ENCODE peak calls at places on chromosomes 12 and 14, in nine cellular contexts. One of them, this sample, is unnamed.

GRCh38 chr14:63406341-63406740 is 87.6 kb upstream of the GPHB5 start:
- DNase-seq in GM12865: no peak
- DNase-seq in epithelial cell of esophagus: no peak
- DNase-seq in psoas muscle: no peak
- DNase-seq in A549: no peak
- DNase-seq in body of pancreas: no peak
- DNase-seq in AG04450: no peak
- DNase-seq in tibial artery: no peak
- DNase-seq in kidney epithelial cell: no peak
- DNase-seq in this sample: no peak

GRCh38 chr12:6037459-6037858 is 87.0 kb downstream of the VWF start:
- DNase-seq in epithelial cell of esophagus: no peak
- DNase-seq in A549: no peak
- DNase-seq in kidney epithelial cell: no peak
- DNase-seq in psoas muscle: no peak
- DNase-seq in body of pancreas: no peak
- DNase-seq in GM12865: no peak
- DNase-seq in AG04450: no peak
- DNase-seq in tibial artery: no peak
- DNase-seq in this sample: no peak

GRCh38 chr12:132121283-132121682 is 22.8 kb downstream of the DDX51 start:
- DNase-seq in kidney epithelial cell: no peak
- DNase-seq in A549: no peak
- DNase-seq in tibial artery: no peak
- DNase-seq in epithelial cell of esophagus: no peak
- DNase-seq in AG04450: no peak
- DNase-seq in body of pancreas: no peak
- DNase-seq in psoas muscle: no peak
- DNase-seq in GM12865: no peak
- DNase-seq in this sample: no peak

GRCh38 chr12:129532707-129533499 is 370.9 kb downstream of the TMEM132D start:
- DNase-seq in body of pancreas: no peak
- DNase-seq in GM12865: no peak
- DNase-seq in kidney epithelial cell: no peak
- DNase-seq in psoas muscle: no peak
- DNase-seq in A549: no peak
- DNase-seq in tibial artery: no peak
- DNase-seq in AG04450: no peak
- DNase-seq in epithelial cell of esophagus: no peak
- DNase-seq in this sample: no peak

GRCh38 chr14:20144820-20145219 is 6.2 kb downstream of the OR4N5 start:
- DNase-seq in GM12865: no peak
- DNase-seq in tibial artery: no peak
- DNase-seq in kidney epithelial cell: no peak
- DNase-seq in AG04450: no peak
- DNase-seq in psoas muscle: no peak
- DNase-seq in body of pancreas: no peak
- DNase-seq in A549: no peak
- DNase-seq in epithelial cell of esophagus: no peak
- DNase-seq in this sample: no peak

GRCh38 chr12:106645074-106645421 is 62.2 kb downstream of the RFX4 start:
- DNase-seq in kidney epithelial cell: no peak
- DNase-seq in A549: no peak
- DNase-seq in tibial artery: no peak
- DNase-seq in psoas muscle: peak; percentile 21
- DNase-seq in body of pancreas: peak; percentile 78
- DNase-seq in epithelial cell of esophagus: peak; percentile 35
- DNase-seq in AG04450: no peak
- DNase-seq in GM12865: no peak
- DNase-seq in this sample: peak; percentile 64

GRCh38 chr12:119601877-119602536 is 8.4 kb downstream of the TMEM233 start:
- DNase-seq in A549: no peak
- DNase-seq in tibial artery: no peak
- DNase-seq in AG04450: no peak
- DNase-seq in psoas muscle: no peak
- DNase-seq in body of pancreas: no peak
- DNase-seq in kidney epithelial cell: no peak
- DNase-seq in GM12865: no peak
- DNase-seq in epithelial cell of esophagus: no peak
- DNase-seq in this sample: no peak

GRCh38 chr12:179131-179884 is 34.6 kb downstream of the SLC6A12 start:
- DNase-seq in GM12865: no peak
- DNase-seq in A549: no peak
- DNase-seq in psoas muscle: no peak
- DNase-seq in kidney epithelial cell: no peak
- DNase-seq in epithelial cell of esophagus: no peak
- DNase-seq in tibial artery: no peak
- DNase-seq in AG04450: no peak
- DNase-seq in body of pancreas: no peak
- DNase-seq in this sample: no peak

DNA sequence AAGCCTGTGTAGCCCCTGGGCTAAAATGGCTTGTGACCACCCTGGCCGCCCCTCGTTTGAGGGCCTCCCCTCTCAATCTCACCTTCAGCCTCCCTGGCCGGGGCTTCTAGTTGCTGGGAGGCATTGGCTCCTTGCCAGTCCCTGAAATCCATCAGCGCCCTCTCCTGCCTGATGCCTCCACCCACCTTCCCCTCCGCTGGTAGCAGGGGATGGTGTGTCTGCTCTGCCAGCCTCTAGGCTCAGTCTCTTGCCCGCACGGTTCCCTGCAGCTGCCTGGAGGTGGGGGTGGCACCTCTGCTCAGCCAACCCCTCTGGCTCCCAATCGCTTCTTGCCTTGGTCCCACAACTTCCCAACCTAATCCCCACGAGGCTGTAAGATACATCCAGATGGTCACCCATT is 167.9 kb downstream of the PHETA1 start:
- DNase-seq in tibial artery: no peak
- DNase-seq in GM12865: no peak
- DNase-seq in body of pancreas: no peak
- DNase-seq in kidney epithelial cell: no peak
- DNase-seq in AG04450: no peak
- DNase-seq in psoas muscle: no peak
- DNase-seq in epithelial cell of esophagus: no peak
- DNase-seq in A549: no peak
- DNase-seq in this sample: no peak
- TF ChIP-seq CTCF in tibial artery: no peak
- TF ChIP-seq CTCF in GM12865: no peak
- TF ChIP-seq CTCF in body of pancreas: no peak
- TF ChIP-seq CTCF in kidney epithelial cell: no peak
- TF ChIP-seq CTCF in AG04450: no peak
- TF ChIP-seq CTCF in psoas muscle: no peak
- TF ChIP-seq CTCF in epithelial cell of esophagus: no peak
- TF ChIP-seq CTCF in A549: no peak
- TF ChIP-seq CTCF in this sample: no peak

DNA sequence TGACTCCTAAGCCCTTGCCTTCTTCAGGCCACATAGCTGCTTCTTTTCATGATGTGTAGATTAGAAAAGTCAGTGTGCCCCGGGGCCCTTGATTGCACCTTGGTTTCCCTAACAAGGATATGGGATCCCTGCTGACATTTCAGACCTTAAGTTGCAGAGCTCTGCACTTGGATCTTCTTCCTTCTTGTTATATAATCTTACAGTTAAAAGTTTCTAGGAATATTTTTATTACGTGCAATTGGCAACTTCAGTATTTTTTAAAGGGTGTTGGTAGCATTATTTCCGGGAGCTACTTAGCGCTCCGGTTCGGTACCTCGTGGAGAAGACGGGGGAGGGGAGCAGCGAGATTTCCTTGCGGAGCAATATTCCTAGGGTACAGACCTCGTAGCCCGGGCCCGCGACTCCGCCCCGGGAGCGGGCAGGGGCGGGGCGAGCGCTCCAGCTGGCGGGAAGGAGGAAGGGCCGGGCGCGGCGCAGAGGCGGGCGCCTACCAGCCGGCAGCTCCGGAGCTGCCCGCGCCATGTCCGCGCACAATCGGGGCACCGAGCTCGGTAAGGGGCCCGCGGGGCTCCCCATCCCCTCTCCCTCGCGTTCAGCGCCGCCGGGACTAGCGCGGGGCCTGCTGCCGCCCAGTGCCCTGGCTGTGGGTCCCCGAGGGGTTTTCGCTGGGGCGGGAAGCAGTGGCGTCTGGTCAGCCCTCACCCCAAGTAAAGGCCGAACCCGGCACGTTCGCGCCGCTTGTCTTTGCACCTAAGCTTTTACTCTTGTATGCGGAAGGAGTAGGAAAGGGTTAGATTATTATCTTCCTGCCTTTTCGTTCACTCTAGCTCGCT is at the start of gene DERA:
- DNase-seq in body of pancreas: peak; percentile 89
- DNase-seq in psoas muscle: peak; percentile 82
- DNase-seq in kidney epithelial cell: peak; percentile 28
- DNase-seq in AG04450: no peak
- DNase-seq in A549: peak; percentile 83
- DNase-seq in tibial artery: peak; percentile 89
- DNase-seq in epithelial cell of esophagus: peak; percentile 86
- DNase-seq in GM12865: peak; percentile 74
- DNase-seq in this sample: peak; percentile 91
- TF ChIP-seq CTCF in body of pancreas: no peak
- TF ChIP-seq CTCF in psoas muscle: peak; percentile 8
- TF ChIP-seq CTCF in kidney epithelial cell: no peak
- TF ChIP-seq CTCF in AG04450: no peak
- TF ChIP-seq CTCF in A549: no peak
- TF ChIP-seq CTCF in tibial artery: peak; percentile 8
- TF ChIP-seq CTCF in epithelial cell of esophagus: no peak
- TF ChIP-seq CTCF in GM12865: no peak
- TF ChIP-seq CTCF in this sample: no peak

GRCh38 chr12:64522316-64522715 is 70.4 kb downstream of the TBK1 start:
- DNase-seq in tibial artery: no peak
- DNase-seq in GM12865: peak; percentile 20
- DNase-seq in body of pancreas: no peak
- DNase-seq in kidney epithelial cell: no peak
- DNase-seq in epithelial cell of esophagus: no peak
- DNase-seq in AG04450: peak; percentile 13
- DNase-seq in A549: no peak
- DNase-seq in psoas muscle: no peak
- DNase-seq in this sample: no peak

GRCh38 chr12:64526859-64527258 is 74.9 kb downstream of the TBK1 start:
- DNase-seq in epithelial cell of esophagus: no peak
- DNase-seq in body of pancreas: no peak
- DNase-seq in GM12865: no peak
- DNase-seq in AG04450: no peak
- DNase-seq in A549: no peak
- DNase-seq in kidney epithelial cell: no peak
- DNase-seq in tibial artery: no peak
- DNase-seq in psoas muscle: no peak
- DNase-seq in this sample: no peak

GRCh38 chr12:64522807-64523206 is 70.9 kb downstream of the TBK1 start:
- DNase-seq in GM12865: no peak
- DNase-seq in body of pancreas: no peak
- DNase-seq in tibial artery: no peak
- DNase-seq in kidney epithelial cell: no peak
- DNase-seq in A549: no peak
- DNase-seq in AG04450: no peak
- DNase-seq in psoas muscle: no peak
- DNase-seq in epithelial cell of esophagus: no peak
- DNase-seq in this sample: no peak

GRCh38 chr12:64528616-64529015 is 76.7 kb downstream of the TBK1 start:
- DNase-seq in AG04450: no peak
- DNase-seq in GM12865: no peak
- DNase-seq in epithelial cell of esophagus: no peak
- DNase-seq in psoas muscle: no peak
- DNase-seq in kidney epithelial cell: no peak
- DNase-seq in A549: no peak
- DNase-seq in tibial artery: no peak
- DNase-seq in body of pancreas: no peak
- DNase-seq in this sample: no peak

DNA sequence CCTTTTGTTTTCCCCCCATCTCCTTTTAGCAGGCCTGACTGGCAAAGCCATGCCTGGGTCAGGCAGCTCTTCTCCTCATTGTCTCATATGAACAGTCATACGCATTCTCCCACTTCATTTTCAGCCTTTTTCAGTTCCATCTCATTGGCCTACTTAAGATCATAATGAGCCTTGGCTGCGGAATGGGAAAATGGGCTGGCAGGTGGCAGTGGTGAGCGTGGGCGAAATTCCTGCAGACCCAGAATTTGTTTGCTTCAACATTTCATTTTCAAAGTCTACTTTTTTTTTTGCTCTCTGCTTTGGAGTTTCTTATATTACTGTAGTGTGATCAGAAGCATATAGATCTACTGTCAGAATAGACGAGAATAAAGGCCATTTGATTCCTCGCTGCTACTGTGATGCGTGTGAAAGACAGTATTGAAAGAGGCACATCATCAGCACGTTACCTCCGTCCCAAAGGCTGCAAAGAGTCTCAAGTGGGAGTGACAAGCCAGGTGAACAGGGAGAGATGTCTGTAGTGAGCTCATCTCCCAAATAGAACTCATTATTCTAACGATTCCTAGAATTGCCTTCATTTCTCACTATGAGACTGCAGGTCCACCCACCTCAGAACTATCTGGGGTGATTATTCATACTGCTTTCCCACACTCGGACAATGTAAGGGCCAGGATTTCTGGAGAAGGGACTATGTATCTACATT is 73.7 kb downstream of the TBK1 start:
- DNase-seq in kidney epithelial cell: no peak
- DNase-seq in GM12865: no peak
- DNase-seq in AG04450: no peak
- DNase-seq in tibial artery: no peak
- DNase-seq in psoas muscle: no peak
- DNase-seq in A549: no peak
- DNase-seq in body of pancreas: no peak
- DNase-seq in epithelial cell of esophagus: no peak
- DNase-seq in this sample: no peak
- TF ChIP-seq CTCF in kidney epithelial cell: no peak
- TF ChIP-seq CTCF in GM12865: no peak
- TF ChIP-seq CTCF in AG04450: no peak
- TF ChIP-seq CTCF in tibial artery: no peak
- TF ChIP-seq CTCF in psoas muscle: no peak
- TF ChIP-seq CTCF in A549: no peak
- TF ChIP-seq CTCF in body of pancreas: no peak
- TF ChIP-seq CTCF in epithelial cell of esophagus: no peak
- TF ChIP-seq CTCF in this sample: no peak

GRCh38 chr12:110353211-110353965 is 50.1 kb downstream of the ANAPC7 start:
- DNase-seq in GM12865: no peak
- DNase-seq in kidney epithelial cell: no peak
- DNase-seq in A549: no peak
- DNase-seq in AG04450: no peak
- DNase-seq in tibial artery: no peak
- DNase-seq in epithelial cell of esophagus: no peak
- DNase-seq in body of pancreas: no peak
- DNase-seq in psoas muscle: no peak
- DNase-seq in this sample: no peak

GRCh38 chr12:110352401-110352800 is 51.1 kb downstream of the ANAPC7 start:
- DNase-seq in tibial artery: no peak
- DNase-seq in A549: no peak
- DNase-seq in psoas muscle: no peak
- DNase-seq in kidney epithelial cell: no peak
- DNase-seq in epithelial cell of esophagus: no peak
- DNase-seq in body of pancreas: no peak
- DNase-seq in GM12865: no peak
- DNase-seq in AG04450: no peak
- DNase-seq in this sample: no peak

GRCh38 chr12:110354172-110354780 is 49.2 kb downstream of the ANAPC7 start:
- DNase-seq in kidney epithelial cell: no peak
- DNase-seq in epithelial cell of esophagus: no peak
- DNase-seq in body of pancreas: no peak
- DNase-seq in AG04450: no peak
- DNase-seq in psoas muscle: no peak
- DNase-seq in GM12865: no peak
- DNase-seq in tibial artery: no peak
- DNase-seq in A549: no peak
- DNase-seq in this sample: no peak

GRCh38 chr12:110351119-110351518 is 52.4 kb downstream of the ANAPC7 start:
- DNase-seq in body of pancreas: no peak
- DNase-seq in kidney epithelial cell: no peak
- DNase-seq in AG04450: no peak
- DNase-seq in A549: no peak
- DNase-seq in epithelial cell of esophagus: no peak
- DNase-seq in psoas muscle: no peak
- DNase-seq in GM12865: no peak
- DNase-seq in tibial artery: no peak
- DNase-seq in this sample: no peak

DNA sequence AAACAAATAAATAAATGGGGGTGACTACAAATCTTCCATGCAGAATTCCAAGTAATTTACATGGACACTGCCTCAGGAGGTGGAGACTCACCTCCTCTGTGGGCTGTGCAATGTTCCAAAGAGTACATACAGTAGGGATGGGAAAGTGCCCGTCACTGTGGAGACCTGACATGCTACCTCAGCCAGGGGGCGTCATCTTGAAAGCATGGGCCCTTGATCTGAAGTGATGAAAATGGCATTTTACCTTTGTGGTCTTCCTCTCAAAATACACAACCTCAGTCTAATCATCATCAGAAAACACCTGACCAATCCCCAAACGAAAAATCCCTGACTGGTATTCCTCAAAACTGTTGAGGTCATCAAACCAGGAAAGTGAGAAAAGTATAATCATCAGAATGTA is 48.4 kb downstream of the ANAPC7 start:
- DNase-seq in body of pancreas: peak; percentile 29
- DNase-seq in tibial artery: no peak
- DNase-seq in epithelial cell of esophagus: peak; percentile 57
- DNase-seq in AG04450: no peak
- DNase-seq in psoas muscle: no peak
- DNase-seq in GM12865: peak; percentile 49
- DNase-seq in A549: peak; percentile 74
- DNase-seq in kidney epithelial cell: no peak
- DNase-seq in this sample: no peak
- TF ChIP-seq CTCF in body of pancreas: no peak
- TF ChIP-seq CTCF in tibial artery: peak; percentile 21
- TF ChIP-seq CTCF in epithelial cell of esophagus: peak; percentile 47
- TF ChIP-seq CTCF in AG04450: peak; percentile 27
- TF ChIP-seq CTCF in psoas muscle: peak; percentile 21
- TF ChIP-seq CTCF in GM12865: peak; percentile 62
- TF ChIP-seq CTCF in A549: peak; percentile 34
- TF ChIP-seq CTCF in kidney epithelial cell: peak; percentile 51
- TF ChIP-seq CTCF in this sample: no peak